ENCODE peak calls at places on chromosomes 6 and 20, in seven cellular contexts. Y is WERI-Rb-1, K is left ventricle myocardium inferior, M is RKO, N is posterior cingulate gyrus, O is hypothalamus, F is WTC11. G is an unnamed sample.

GRCh38 chr20:5529331-5530142 is 212.8 kb upstream of the PROKR2 start:
- DNase-seq in Y (peak; percentile 88), K (peak; percentile 83), M (peak; percentile 90), N (peak; percentile 91), O (peak; percentile 16), F (peak; percentile 89), G (peak; percentile 77)

GRCh38 chr6:152952045-152952444 is 30.8 kb downstream of the FBXO5 start:
- DNase-seq in Y (no peak), K (no peak), M (peak; percentile 13), N (no peak), O (no peak), F (no peak), G (peak; percentile 12)

GRCh38 chr20:45041464-45042337 is 59.2 kb downstream of the KCNS1 start:
- DNase-seq in Y (no peak), K (no peak), M (peak; percentile 73), N (no peak), O (no peak), F (no peak), G (peak; percentile 82)

GRCh38 chr6:37934276-37934675 is 114.7 kb downstream of the ZFAND3 start:
- DNase-seq in Y (no peak), K (no peak), M (peak; percentile 40), N (no peak), O (no peak), F (no peak), G (peak; percentile 52)

GRCh38 chr6:39335780-39336541 is 13.5 kb upstream of the KCNK16 start:
- DNase-seq in Y (no peak), K (no peak), M (no peak), N (no peak), O (peak; percentile 6), F (no peak), G (no peak)

GRCh38 chr20:63745424-63745805 is 5.8 kb downstream of the SLC2A4RG start:
- DNase-seq in Y (no peak), K (no peak), M (no peak), N (no peak), O (no peak), F (no peak), G (no peak)

GRCh38 chr20:25276533-25277050 is 28.7 kb downstream of the PYGB start:
- DNase-seq in Y (peak; percentile 2), K (peak; percentile 14), M (no peak), N (no peak), O (no peak), F (peak; percentile 4), G (no peak)

GRCh38 chr6:138032571-138032970 is 74.6 kb downstream of the PERP start:
- DNase-seq in Y (no peak), K (no peak), M (no peak), N (no peak), O (no peak), F (no peak), G (no peak)

GRCh38 chr6:21171801-21172200 is 421.8 kb upstream of the SOX4 start:
- DNase-seq in Y (no peak), K (no peak), M (no peak), N (no peak), O (no peak), F (no peak), G (no peak)

GRCh38 chr20:58224097-58224496 is 4.4 kb downstream of the ANKRD60 start:
- DNase-seq in Y (no peak), K (no peak), M (peak; percentile 42), N (no peak), O (no peak), F (no peak), G (no peak)

GRCh38 chr6:95366414-95366813 is 210.9 kb upstream of the MANEA start:
- DNase-seq in Y (no peak), K (no peak), M (no peak), N (no peak), O (no peak), F (no peak), G (no peak)

GRCh38 chr6:112296122-112296521 is 41.8 kb upstream of the LAMA4 start:
- DNase-seq in Y (peak; percentile 24), K (no peak), M (peak; percentile 52), N (no peak), O (no peak), F (peak; percentile 43), G (peak; percentile 84)

GRCh38 chr20:44495257-44495656 is 19.6 kb downstream of the TTPAL start:
- DNase-seq in Y (no peak), K (no peak), M (peak; percentile 62), N (no peak), O (no peak), F (no peak), G (no peak)

GRCh38 chr6:148436466-148436865 is 93.8 kb downstream of the SASH1 start:
- DNase-seq in Y (no peak), K (no peak), M (no peak), N (no peak), O (no peak), F (no peak), G (no peak)

GRCh38 chr6:2245103-2245953 is at the start of gene GMDS:
- DNase-seq in Y (peak; percentile 93), K (peak; percentile 87), M (peak; percentile 94), N (peak; percentile 76), O (peak; percentile 64), F (peak; percentile 81), G (peak; percentile 94)

GRCh38 chr6:157613011-157613522 is 210.0 kb upstream of the SNX9 start:
- DNase-seq in Y (no peak), K (no peak), M (peak; percentile 92), N (no peak), O (no peak), F (no peak), G (peak; percentile 90)

GRCh38 chr20:3706774-3707507 is 5.5 kb downstream of the SIGLEC1 start:
- DNase-seq in Y (no peak), K (no peak), M (no peak), N (no peak), O (no peak), F (no peak), G (no peak)

GRCh38 chr6:55955684-55956083 is 80.3 kb upstream of the BMP5 start:
- DNase-seq in Y (no peak), K (no peak), M (no peak), N (no peak), O (no peak), F (no peak), G (no peak)

GRCh38 chr6:82588020-82588419 is 224.4 kb downstream of the TPBG start:
- DNase-seq in Y (no peak), K (no peak), M (no peak), N (no peak), O (no peak), F (no peak), G (no peak)

GRCh38 chr6:34671801-34672656 is 24.5 kb downstream of the ILRUN start:
- DNase-seq in Y (no peak), K (no peak), M (peak; percentile 27), N (no peak), O (no peak), F (no peak), G (peak; percentile 45)

GRCh38 chr6:35371494-35372262 is 29.3 kb downstream of the PPARD start:
- DNase-seq in Y (no peak), K (no peak), M (no peak), N (no peak), O (no peak), F (no peak), G (no peak)

GRCh38 chr6:148671952-148672351 is 74.9 kb upstream of the UST start:
- DNase-seq in Y (no peak), K (no peak), M (no peak), N (no peak), O (no peak), F (no peak), G (no peak)

GRCh38 chr6:37488464-37488863 is 11.2 kb downstream of the CCDC167 start:
- DNase-seq in Y (no peak), K (no peak), M (no peak), N (no peak), O (no peak), F (no peak), G (no peak)

GRCh38 chr20:63164681-63165537 is 51.0 kb downstream of the YTHDF1 start:
- DNase-seq in Y (no peak), K (no peak), M (no peak), N (no peak), O (no peak), F (no peak), G (no peak)

GRCh38 chr6:36853325-36853724 is 14.1 kb upstream of the CPNE5 start:
- DNase-seq in Y (no peak), K (no peak), M (peak; percentile 69), N (no peak), O (no peak), F (no peak), G (peak; percentile 57)

GRCh38 chr6:10140824-10141223 is 274.1 kb downstream of the TFAP2A start:
- DNase-seq in Y (no peak), K (no peak), M (no peak), N (no peak), O (no peak), F (no peak), G (no peak)

GRCh38 chr6:108171291-108171917 is 5.6 kb downstream of the NR2E1 start:
- DNase-seq in Y (no peak), K (no peak), M (no peak), N (no peak), O (no peak), F (no peak), G (no peak)

GRCh38 chr20:49603209-49603627 is 35.3 kb upstream of the PTGIS start:
- DNase-seq in Y (peak; percentile 82), K (peak; percentile 46), M (peak; percentile 30), N (no peak), O (no peak), F (peak; percentile 47), G (peak; percentile 36)

GRCh38 chr6:106766201-106766600 is 136.8 kb downstream of the QRSL1 start:
- DNase-seq in Y (no peak), K (no peak), M (no peak), N (no peak), O (no peak), F (no peak), G (no peak)

GRCh38 chr6:161191671-161192070 is 82.2 kb downstream of the AGPAT4 start:
- DNase-seq in Y (no peak), K (no peak), M (no peak), N (no peak), O (no peak), F (no peak), G (no peak)

GRCh38 chr6:79570802-79571367 is 33.7 kb upstream of the LCA5 start:
- DNase-seq in Y (no peak), K (no peak), M (peak; percentile 68), N (no peak), O (no peak), F (no peak), G (peak; percentile 80)

GRCh38 chr6:17419189-17419575 is 25.8 kb downstream of the CAP2 start:
- DNase-seq in Y (no peak), K (no peak), M (no peak), N (no peak), O (no peak), F (no peak), G (no peak)

GRCh38 chr6:38117281-38117680 is 297.8 kb downstream of the ZFAND3 start:
- DNase-seq in Y (no peak), K (no peak), M (no peak), N (no peak), O (no peak), F (no peak), G (peak; percentile 57)

GRCh38 chr6:101284131-101284530 is 109.4 kb upstream of the GRIK2 start:
- DNase-seq in Y (no peak), K (no peak), M (no peak), N (no peak), O (no peak), F (no peak), G (no peak)

GRCh38 chr6:21240709-21241108 is 352.8 kb upstream of the SOX4 start:
- DNase-seq in Y (no peak), K (no peak), M (no peak), N (no peak), O (no peak), F (no peak), G (no peak)

GRCh38 chr6:34332255-34333198 is 59.9 kb downstream of the NUDT3 start:
- DNase-seq in Y (no peak), K (no peak), M (no peak), N (no peak), O (no peak), F (no peak), G (no peak)

GRCh38 chr6:6712979-6713514 is 124.5 kb downstream of the LY86 start:
- DNase-seq in Y (no peak), K (no peak), M (no peak), N (no peak), O (no peak), F (no peak), G (no peak)